ENCODE peak calls at places on chromosomes 4 and X, in seven cellular contexts. T is adrenal gland; Q is GM03348; C is Calu3; G is GM13976; A is small intestine; V is stimulated activated effector memory CD8-positive, alpha-beta T cell treated with anti-CD3 and anti-CD28 coated beads, Interleukin-12 subunit alpha, Interleukin-12 subunit beta, amount 100 ng/mL, for 72 hours. M is an unnamed sample.

GRCh38 chr4:13289391-13289790 is 194.7 kb downstream of the RAB28 start:
- DNase-seq in T (no peak), Q (peak), C (no peak), G (no peak), A (no peak), V (no peak), M (no peak)

GRCh38 chrX:125544856-125545255 is 225.2 kb downstream of the TEX13C start:
- DNase-seq in T (no peak), Q (no peak), C (no peak), G (no peak), A (no peak), V (no peak), M (no peak)

GRCh38 chr4:53777244-53777984 is 186.1 kb upstream of the LNX1 start:
- DNase-seq in T (no peak), Q (peak), C (no peak), G (no peak), A (no peak), V (no peak), M (no peak)

GRCh38 chrX:109826954-109827708 is 94.1 kb upstream of the ACSL4 start:
- DNase-seq in T (no peak), Q (peak), C (no peak), G (no peak), A (no peak), V (no peak), M (no peak)

GRCh38 chrX:113075521-113075920 is 234.9 kb upstream of the AMOT start:
- DNase-seq in T (no peak), Q (no peak), C (no peak), G (no peak), A (no peak), V (no peak), M (no peak)

GRCh38 chr4:133969202-133969873 is 232.3 kb downstream of the PABPC4L start:
- DNase-seq in T (no peak), Q (no peak), C (peak), G (no peak), A (peak), V (no peak), M (no peak)

GRCh38 chrX:115960440-115961084 is 210.0 kb upstream of the AGTR2 start:
- DNase-seq in T (no peak), Q (no peak), C (no peak), G (no peak), A (peak), V (no peak), M (no peak)

GRCh38 chr4:1415681-1415981 is 9.4 kb upstream of the NKX1-1 start:
- DNase-seq in T (no peak), Q (no peak), C (no peak), G (no peak), A (no peak), V (no peak), M (no peak)

GRCh38 chr4:25487155-25487554 is 110.1 kb downstream of the ANAPC4 start:
- DNase-seq in T (no peak), Q (no peak), C (no peak), G (no peak), A (no peak), V (no peak), M (no peak)

GRCh38 chr4:82680834-82681233 is 117.8 kb downstream of the SCD5 start:
- DNase-seq in T (no peak), Q (no peak), C (no peak), G (no peak), A (no peak), V (no peak), M (no peak)

GRCh38 chrX:110317079-110317819 is 636 bp downstream of the AMMECR1 start:
- DNase-seq in T (peak), Q (peak), C (peak), G (peak), A (peak), V (peak), M (peak)

GRCh38 chr4:123351713-123352112 is 44.9 kb upstream of the SPRY1 start:
- DNase-seq in T (no peak), Q (no peak), C (peak), G (no peak), A (peak), V (no peak), M (no peak)

GRCh38 chr4:179695175-179695574 is 2252.9 kb upstream of the AGA start:
- DNase-seq in T (no peak), Q (no peak), C (no peak), G (no peak), A (no peak), V (no peak), M (no peak)

GRCh38 chrX:15790766-15791380 is 589 bp downstream of the ZRSR2 start:
- DNase-seq in T (no peak), Q (peak), C (no peak), G (peak), A (peak), V (no peak), M (no peak)

GRCh38 chr4:148026022-148026421 is 294.1 kb downstream of the ARHGAP10 start:
- DNase-seq in T (no peak), Q (peak), C (no peak), G (no peak), A (no peak), V (no peak), M (no peak)

GRCh38 chr4:64251779-64252178 is 157.5 kb downstream of the TECRL start:
- DNase-seq in T (no peak), Q (no peak), C (no peak), G (no peak), A (no peak), V (no peak), M (no peak)

GRCh38 chr4:143653031-143653430 is 47.4 kb downstream of the FREM3 start:
- DNase-seq in T (no peak), Q (no peak), C (no peak), G (no peak), A (no peak), V (no peak), M (no peak)

GRCh38 chr4:82618321-82618720 is 56.5 kb upstream of the TMEM150C start:
- DNase-seq in T (peak), Q (peak), C (no peak), G (no peak), A (no peak), V (no peak), M (no peak)

GRCh38 chr4:170772429-170772828 is 682.7 kb upstream of the AADAT start:
- DNase-seq in T (no peak), Q (no peak), C (no peak), G (no peak), A (no peak), V (no peak), M (no peak)

GRCh38 chr4:1772869-1773538 is 20.1 kb upstream of the FGFR3 start:
- DNase-seq in T (no peak), Q (no peak), C (no peak), G (no peak), A (no peak), V (no peak), M (no peak)

GRCh38 chr4:185713731-185714130 is 98.3 kb downstream of the SORBS2 start:
- DNase-seq in T (no peak), Q (no peak), C (no peak), G (no peak), A (peak), V (no peak), M (no peak)

GRCh38 chrX:70436380-70436779 is 8.3 kb upstream of the DLG3 start:
- DNase-seq in T (no peak), Q (no peak), C (no peak), G (no peak), A (no peak), V (no peak), M (no peak)

GRCh38 chrX:57286507-57287251 is at the start of gene FAAH2:
- DNase-seq in T (peak), Q (no peak), C (peak), G (peak), A (peak), V (peak), M (peak)

GRCh38 chr4:138727704-138728103 is 287.9 kb upstream of the NOCT start:
- DNase-seq in T (no peak), Q (no peak), C (no peak), G (no peak), A (no peak), V (no peak), M (no peak)

GRCh38 chr4:149522031-149522430 is 293.6 kb downstream of the IQCM start:
- DNase-seq in T (no peak), Q (peak), C (no peak), G (no peak), A (no peak), V (no peak), M (no peak)

GRCh38 chr4:112099701-112100289 is 45.5 kb upstream of the FAM241A start:
- DNase-seq in T (no peak), Q (peak), C (no peak), G (peak), A (peak), V (no peak), M (no peak)

GRCh38 chrX:129039176-129039575 is 484.1 kb downstream of the SMARCA1 start:
- DNase-seq in T (no peak), Q (no peak), C (no peak), G (no peak), A (no peak), V (no peak), M (no peak)